ENCODE peak calls at places on chromosomes 3 and 15, in eight cellular contexts. Z is activated CD8-positive, alpha-beta memory T cell treated with anti-CD3 and anti-CD28 coated beads for 48 hours; V is neuronal stem cell; N is NCI-H1092 treated with DMSO at 0.1 percent for 48 hours; C is PC-9; E is stimulated activated CD4-positive, alpha-beta T cell treated with anti-CD3 and anti-CD28 coated beads, Interleukin-1b, Interleukin-23, amount 100 ng/mL, for 48 hours; B is OCI-LY7; G is DMS79. T is an unnamed sample.

GRCh38 chr3:142501004-142501926 is 53.4 kb upstream of the XRN1 start:
- DNase-seq in G (no peak), B (no peak), N (no peak), C (no peak), Z (no peak), V (no peak), E (no peak), T (no peak)

GRCh38 chr15:90376789-90377188 is 11.3 kb upstream of the IQGAP1 start:
- DNase-seq in E (peak; percentile 44), Z (no peak), N (no peak), G (no peak), B (peak; percentile 33), C (no peak), V (no peak), T (no peak)

GRCh38 chr15:35000511-35000910 is 12.4 kb upstream of the ZNF770 start:
- DNase-seq in N (no peak), B (no peak), V (no peak), Z (no peak), C (peak; percentile 81), G (no peak), E (no peak), T (no peak)

GRCh38 chr15:69723404-69724097 is 270.9 kb downstream of the RPLP1 start:
- DNase-seq in Z (no peak), E (no peak), B (peak; percentile 40), G (peak; percentile 33), V (no peak), C (no peak), N (peak; percentile 57), T (peak; percentile 50)

GRCh38 chr3:158768881-158769518 is 32.9 kb upstream of the MFSD1 start:
- DNase-seq in G (no peak), V (no peak), B (no peak), C (peak; percentile 46), E (no peak), Z (no peak), N (no peak), T (no peak)

GRCh38 chr15:32029409-32029861 is 880 bp upstream of the CHRNA7 start:
- DNase-seq in Z (no peak), E (no peak), V (peak; percentile 41), N (peak; percentile 22), C (no peak), G (no peak), B (no peak), T (peak; percentile 88)

GRCh38 chr3:32818431-32819085 is 761 bp downstream of the TRIM71 start:
- DNase-seq in N (no peak), G (no peak), V (no peak), Z (no peak), E (no peak), B (no peak), C (no peak), T (no peak)

GRCh38 chr3:42216302-42216701 is 49.7 kb downstream of the CCK start:
- DNase-seq in N (no peak), E (no peak), B (peak; percentile 65), G (no peak), Z (no peak), C (no peak), V (no peak), T (no peak)

GRCh38 chr15:62035256-62035908 is 24.9 kb downstream of the VPS13C start:
- DNase-seq in C (no peak), V (no peak), Z (no peak), G (no peak), E (no peak), B (no peak), N (no peak), T (no peak)

GRCh38 chr3:158660711-158661110 is 11.7 kb downstream of the LXN start:
- DNase-seq in C (no peak), B (no peak), E (no peak), G (no peak), V (no peak), N (no peak), Z (no peak), T (no peak)

GRCh38 chr15:25773248-25773647 is 89.9 kb downstream of the ATP10A start:
- DNase-seq in G (no peak), E (no peak), V (no peak), Z (no peak), C (no peak), N (no peak), B (no peak), T (no peak)

GRCh38 chr15:63480441-63480821 is 24.0 kb upstream of the USP3 start:
- DNase-seq in N (no peak), E (no peak), B (no peak), Z (no peak), V (no peak), C (no peak), G (no peak), T (no peak)

GRCh38 chr3:112333386-112334334 is 704 bp downstream of the CD200 start:
- DNase-seq in V (no peak), G (peak; percentile 13), E (no peak), C (no peak), N (peak; percentile 85), B (no peak), Z (peak; percentile 17), T (no peak)